ENCODE peak calls at places on chromosomes 12 and 14, in nine cellular contexts. C, T, M, W, U, Y, P, V and E are unnamed samples.

GRCh38 chr12:20314325-20314724 is 54.0 kb upstream of the PDE3A start:
- DNase-seq in U (no peak), Y (no peak), V (no peak), W (no peak), T (no peak), M (no peak), P (no peak), C (no peak), E (no peak)

GRCh38 chr14:98138666-98139065 is 1133.3 kb downstream of the BCL11B start:
- DNase-seq in W (peak; percentile 40), M (no peak), T (no peak), P (peak; percentile 4), U (peak; percentile 48), C (no peak), V (no peak), Y (peak; percentile 30), E (no peak)

GRCh38 chr12:64252708-64253107 is 30.6 kb upstream of the KICS2 start:
- DNase-seq in U (no peak), C (no peak), Y (no peak), T (no peak), V (no peak), P (no peak), W (no peak), M (no peak), E (no peak)

GRCh38 chr14:34044373-34044637 is 93.4 kb upstream of the EGLN3 start:
- DNase-seq in M (no peak), P (no peak), W (no peak), V (no peak), C (no peak), T (no peak), Y (no peak), U (no peak), E (no peak)

GRCh38 chr12:1054103-1054838 is 63.2 kb downstream of the ERC1 start:
- DNase-seq in P (no peak), M (peak; percentile 26), V (no peak), C (no peak), U (no peak), W (no peak), T (no peak), Y (no peak), E (no peak)

GRCh38 chr14:65115615-65116014 is 13.3 kb upstream of the MAX start:
- DNase-seq in P (no peak), C (no peak), V (no peak), M (no peak), U (no peak), Y (no peak), W (no peak), T (no peak), E (no peak)

GRCh38 chr12:45737638-45738037 is 8.1 kb downstream of the ARID2 start:
- DNase-seq in W (no peak), V (no peak), Y (no peak), P (no peak), T (no peak), C (no peak), U (no peak), M (no peak), E (no peak)

GRCh38 chr14:94423465-94424056 is 29.0 kb downstream of the SERPINA11 start:
- DNase-seq in W (peak; percentile 68), M (peak; percentile 43), T (peak; percentile 54), U (peak; percentile 73), C (peak; percentile 10), Y (peak; percentile 25), P (peak; percentile 75), V (peak; percentile 68), E (peak; percentile 41)

GRCh38 chr14:100568164-100568997 is 18.8 kb downstream of the BEGAIN start:
- DNase-seq in P (no peak), V (no peak), U (no peak), W (no peak), T (no peak), C (no peak), M (no peak), Y (no peak), E (no peak)

GRCh38 chr14:54877015-54877702 is 25.5 kb downstream of the GCH1 start:
- DNase-seq in W (no peak), V (no peak), C (no peak), U (no peak), Y (no peak), P (no peak), M (no peak), T (no peak), E (no peak)

GRCh38 chr12:10928746-10929286 is at the start of gene PRH2:
- DNase-seq in U (no peak), M (no peak), C (no peak), V (no peak), Y (no peak), W (no peak), P (no peak), T (no peak), E (no peak)

GRCh38 chr12:49622501-49623141 is 740 bp upstream of the PRPF40B start:
- DNase-seq in V (no peak), Y (peak; percentile 18), W (peak; percentile 51), C (no peak), T (peak; percentile 11), U (peak; percentile 45), M (no peak), P (no peak), E (no peak)

GRCh38 chr12:75345531-75345930 is 11.1 kb downstream of the GLIPR1L1 start:
- DNase-seq in V (no peak), U (no peak), T (no peak), W (no peak), Y (no peak), C (no peak), P (no peak), M (no peak), E (no peak)

GRCh38 chr12:113647048-113647447 is 175.4 kb upstream of the LHX5 start:
- DNase-seq in Y (no peak), P (no peak), W (no peak), C (peak; percentile 1), T (no peak), V (no peak), U (no peak), M (no peak), E (no peak)

GRCh38 chr14:70822706-70823185 is 13.4 kb upstream of the MAP3K9 start:
- DNase-seq in V (peak; percentile 71), W (no peak), U (peak; percentile 27), P (peak; percentile 24), M (no peak), T (no peak), C (no peak), Y (no peak), E (no peak)

GRCh38 chr12:25884920-25885234 is 73.6 kb upstream of the RASSF8 start:
- DNase-seq in U (no peak), V (no peak), T (no peak), W (no peak), M (no peak), C (no peak), P (no peak), Y (no peak), E (no peak)